ENCODE peak calls at places on chromosomes 5 and 9, in eight cellular contexts. Y is M059J; V is HuH-7; K is mucosa of descending colon; R is stimulated activated CD4-positive, alpha-beta T cell treated with anti-CD3 and anti-CD28 coated beads, Interleukin-15, amount 100 ng/mL, for 48 hours; H is lung; A is DMS 273 treated with DMSO at 0.1 percent for 48 hours; J is NCI-H1436. M is an unnamed sample.

GRCh38 chr5:43210570-43210969 is 18.5 kb downstream of the NIM1K start:
- DNase-seq in J (no peak), H (no peak), K (no peak), R (no peak), Y (no peak), V (no peak), A (no peak), M (peak)

GRCh38 chr9:38371495-38371894 is 21.0 kb upstream of the ALDH1B1 start:
- DNase-seq in Y (peak), R (no peak), H (no peak), A (peak), J (peak), V (peak), K (no peak), M (peak)

GRCh38 chr9:114677418-114677817 is 4.6 kb downstream of the TEX48 start:
- DNase-seq in Y (peak), A (no peak), V (no peak), H (peak), J (peak), K (no peak), R (no peak), M (peak)

GRCh38 chr9:113474372-113474771 is 10.8 kb downstream of the RGS3 start:
- DNase-seq in R (no peak), J (no peak), K (no peak), V (no peak), Y (no peak), H (no peak), A (no peak), M (no peak)

GRCh38 chr5:31078931-31079330 is 114.6 kb upstream of the CDH6 start:
- DNase-seq in A (no peak), Y (no peak), J (no peak), K (no peak), H (no peak), R (no peak), V (no peak), M (no peak)

GRCh38 chr9:136199391-136200288 is 5.3 kb downstream of the LHX3 start:
- DNase-seq in J (no peak), Y (no peak), H (no peak), V (no peak), R (no peak), A (no peak), K (no peak), M (no peak)

GRCh38 chr9:91682806-91683205 is 259.2 kb upstream of the NFIL3 start:
- DNase-seq in A (no peak), K (no peak), H (no peak), R (no peak), J (no peak), V (no peak), Y (peak), M (peak)

GRCh38 chr5:71695561-71695960 is 23.5 kb upstream of the CARTPT start:
- DNase-seq in R (no peak), K (no peak), H (no peak), V (no peak), J (no peak), Y (peak), A (no peak), M (no peak)

GRCh38 chr9:84480071-84480470 is 139.5 kb upstream of the SLC28A3 start:
- DNase-seq in A (no peak), Y (no peak), J (no peak), H (no peak), R (no peak), K (no peak), V (no peak), M (no peak)

GRCh38 chr5:74173260-74173659 is 467.3 kb downstream of the ENC1 start:
- DNase-seq in V (no peak), J (no peak), A (no peak), K (no peak), R (no peak), H (no peak), Y (no peak), M (no peak)

GRCh38 chr9:132037470-132037869 is 42.2 kb downstream of the MED27 start:
- DNase-seq in Y (no peak), V (no peak), K (no peak), R (no peak), H (no peak), A (no peak), J (no peak), M (no peak)

GRCh38 chr5:132094393-132095076 is 20.9 kb downstream of the CSF2 start:
- DNase-seq in J (no peak), K (no peak), R (no peak), Y (peak), A (no peak), H (no peak), V (no peak), M (peak)

GRCh38 chr5:143016777-143017374 is 246.7 kb downstream of the ARHGAP26 start:
- DNase-seq in J (no peak), R (no peak), K (no peak), H (no peak), A (peak), Y (peak), V (peak), M (no peak)

M was measured in trophoblast cell.